ENCODE peak calls at places on chromosomes 11 and 22, in eight cellular contexts. One of them, this sample, is unnamed. For H3K4me1, the result is how much of the 10 kb centered on the place peaks cover.

GRCh38 chr11:95790933-95791247 is 592 bp downstream of the CEP57 start:
- DNase-seq in A549: peak
- DNase-seq in GM12878: peak
- DNase-seq in tibial nerve: peak
- DNase-seq in sigmoid colon: peak
- DNase-seq in stomach: peak
- DNase-seq in suprapubic skin: peak
- DNase-seq in esophagus muscularis mucosa: no peak
- DNase-seq in this sample: peak

GRCh38 chr11:65417221-65417701 is 5.3 kb upstream of the NEAT1 start:
- DNase-seq in suprapubic skin: peak
- DNase-seq in GM12878: no peak
- DNase-seq in sigmoid colon: peak
- DNase-seq in tibial nerve: peak
- DNase-seq in stomach: peak
- DNase-seq in esophagus muscularis mucosa: no peak
- DNase-seq in A549: no peak
- DNase-seq in this sample: no peak

GRCh38 chr11:82494988-82495432 is 238.7 kb downstream of the FAM181B start:
- DNase-seq in A549: peak
- DNase-seq in esophagus muscularis mucosa: no peak
- DNase-seq in stomach: no peak
- DNase-seq in tibial nerve: no peak
- DNase-seq in GM12878: no peak
- DNase-seq in sigmoid colon: no peak
- DNase-seq in suprapubic skin: no peak
- DNase-seq in this sample: no peak

GRCh38 chr22:45270095-45271020 is 14.4 kb upstream of the UPK3A start:
- DNase-seq in A549: no peak
- DNase-seq in stomach: no peak
- DNase-seq in GM12878: no peak
- DNase-seq in esophagus muscularis mucosa: no peak
- DNase-seq in suprapubic skin: no peak
- DNase-seq in sigmoid colon: no peak
- DNase-seq in tibial nerve: no peak
- DNase-seq in this sample: no peak

GRCh38 chr11:2798951-2799761 is 86.4 kb downstream of the CDKN1C start:
- DNase-seq in tibial nerve: no peak
- DNase-seq in A549: no peak
- DNase-seq in suprapubic skin: peak
- DNase-seq in sigmoid colon: no peak
- DNase-seq in stomach: peak
- DNase-seq in GM12878: no peak
- DNase-seq in esophagus muscularis mucosa: no peak
- DNase-seq in this sample: peak

GRCh38 chr11:33178443-33179154 is 17.3 kb upstream of the CSTF3 start:
- DNase-seq in stomach: no peak
- DNase-seq in GM12878: no peak
- DNase-seq in tibial nerve: no peak
- DNase-seq in suprapubic skin: no peak
- DNase-seq in A549: no peak
- DNase-seq in sigmoid colon: no peak
- DNase-seq in esophagus muscularis mucosa: no peak
- DNase-seq in this sample: no peak

GRCh38 chr11:69040051-69040450 is 8.7 kb upstream of the TPCN2 start:
- DNase-seq in tibial nerve: no peak
- DNase-seq in sigmoid colon: no peak
- DNase-seq in A549: no peak
- DNase-seq in esophagus muscularis mucosa: no peak
- DNase-seq in suprapubic skin: no peak
- DNase-seq in GM12878: no peak
- DNase-seq in stomach: no peak
- DNase-seq in this sample: no peak

GRCh38 chr11:1694064-1694845 is 2.7 kb upstream of the KRTAP5-6 start:
- DNase-seq in stomach: peak
- DNase-seq in sigmoid colon: peak
- DNase-seq in tibial nerve: peak
- DNase-seq in A549: peak
- DNase-seq in suprapubic skin: peak
- DNase-seq in esophagus muscularis mucosa: peak
- DNase-seq in GM12878: no peak
- DNase-seq in this sample: peak

GRCh38 chr22:46103181-46103580 is 47.1 kb upstream of the PPARA start:
- DNase-seq in suprapubic skin: no peak
- DNase-seq in A549: no peak
- DNase-seq in sigmoid colon: no peak
- DNase-seq in esophagus muscularis mucosa: no peak
- DNase-seq in tibial nerve: no peak
- DNase-seq in GM12878: no peak
- DNase-seq in stomach: no peak
- DNase-seq in this sample: no peak

GRCh38 chr11:103652013-103652412 is 384.4 kb upstream of the DDI1 start:
- DNase-seq in GM12878: no peak
- DNase-seq in sigmoid colon: no peak
- DNase-seq in A549: no peak
- DNase-seq in suprapubic skin: no peak
- DNase-seq in stomach: no peak
- DNase-seq in tibial nerve: no peak
- DNase-seq in esophagus muscularis mucosa: no peak
- DNase-seq in this sample: no peak

GRCh38 chr11:46490576-46491100 is 99.1 kb upstream of the CHRM4 start:
- DNase-seq in esophagus muscularis mucosa: no peak
- DNase-seq in suprapubic skin: no peak
- DNase-seq in tibial nerve: no peak
- DNase-seq in A549: no peak
- DNase-seq in GM12878: no peak
- DNase-seq in sigmoid colon: no peak
- DNase-seq in stomach: no peak
- DNase-seq in this sample: no peak

GRCh38 chr11:2268911-2269600 is 1.3 kb downstream of the ASCL2 start:
- DNase-seq in esophagus muscularis mucosa: peak
- DNase-seq in tibial nerve: peak
- DNase-seq in stomach: peak
- DNase-seq in sigmoid colon: no peak
- DNase-seq in A549: no peak
- DNase-seq in GM12878: no peak
- DNase-seq in suprapubic skin: peak
- DNase-seq in this sample: peak

GRCh38 chr11:8732748-8733241 is 50.2 kb downstream of the RPL27A start:
- DNase-seq in suprapubic skin: no peak
- DNase-seq in tibial nerve: no peak
- DNase-seq in esophagus muscularis mucosa: no peak
- DNase-seq in GM12878: no peak
- DNase-seq in stomach: peak
- DNase-seq in A549: no peak
- DNase-seq in sigmoid colon: peak
- DNase-seq in this sample: peak

GRCh38 chr11:2778630-2779498 is 79.1 kb upstream of the KCNQ1OT1 start:
- DNase-seq in sigmoid colon: peak
- DNase-seq in suprapubic skin: peak
- DNase-seq in stomach: peak
- DNase-seq in esophagus muscularis mucosa: peak
- DNase-seq in GM12878: no peak
- DNase-seq in A549: peak
- DNase-seq in tibial nerve: peak
- DNase-seq in this sample: peak

GRCh38 chr11:19263333-19263732 is 22.6 kb upstream of the E2F8 start:
- DNase-seq in stomach: no peak
- DNase-seq in suprapubic skin: no peak
- DNase-seq in A549: no peak
- DNase-seq in esophagus muscularis mucosa: no peak
- DNase-seq in tibial nerve: no peak
- DNase-seq in GM12878: no peak
- DNase-seq in sigmoid colon: no peak
- DNase-seq in this sample: no peak

GRCh38 chr11:2675540-2675939 is 24.3 kb downstream of the KCNQ1OT1 start:
- DNase-seq in A549: no peak
- DNase-seq in stomach: no peak
- DNase-seq in GM12878: no peak
- DNase-seq in esophagus muscularis mucosa: no peak
- DNase-seq in tibial nerve: no peak
- DNase-seq in sigmoid colon: peak
- DNase-seq in suprapubic skin: peak
- DNase-seq in this sample: no peak

GRCh38 chr11:35615911-35616900 is 2.1 kb upstream of the FJX1 start:
- DNase-seq in GM12878: no peak
- DNase-seq in stomach: no peak
- DNase-seq in tibial nerve: peak
- DNase-seq in suprapubic skin: no peak
- DNase-seq in A549: peak
- DNase-seq in sigmoid colon: no peak
- DNase-seq in esophagus muscularis mucosa: no peak
- DNase-seq in this sample: no peak

GRCh38 chr11:84437129-84438123 is 1151.3 kb upstream of the CCDC90B start:
- DNase-seq in esophagus muscularis mucosa: no peak
- DNase-seq in stomach: peak
- DNase-seq in suprapubic skin: peak
- DNase-seq in tibial nerve: no peak
- DNase-seq in A549: peak
- DNase-seq in GM12878: peak
- DNase-seq in sigmoid colon: no peak
- DNase-seq in this sample: no peak

GRCh38 chr11:87425943-87426342 is 388.2 kb downstream of the TMEM135 start:
- DNase-seq in esophagus muscularis mucosa: no peak
- DNase-seq in sigmoid colon: no peak
- DNase-seq in A549: no peak
- DNase-seq in suprapubic skin: no peak
- DNase-seq in tibial nerve: no peak
- DNase-seq in stomach: no peak
- DNase-seq in GM12878: no peak
- DNase-seq in this sample: no peak

GRCh38 chr11:57213282-57214086 is 23.6 kb downstream of the APLNR start:
- DNase-seq in suprapubic skin: no peak
- DNase-seq in A549: no peak
- DNase-seq in sigmoid colon: no peak
- DNase-seq in GM12878: no peak
- DNase-seq in stomach: no peak
- DNase-seq in tibial nerve: no peak
- DNase-seq in esophagus muscularis mucosa: no peak
- DNase-seq in this sample: no peak

GRCh38 chr11:77403228-77403627 is 70.7 kb downstream of the PAK1 start:
- DNase-seq in stomach: no peak
- DNase-seq in suprapubic skin: no peak
- DNase-seq in GM12878: no peak
- DNase-seq in esophagus muscularis mucosa: no peak
- DNase-seq in A549: no peak
- DNase-seq in sigmoid colon: no peak
- DNase-seq in tibial nerve: no peak
- DNase-seq in this sample: no peak
- H3K27ac ChIP-seq in stomach: no peak
- H3K27ac ChIP-seq in suprapubic skin: no peak
- H3K27ac ChIP-seq in GM12878: no peak
- H3K27ac ChIP-seq in esophagus muscularis mucosa: no peak
- H3K27ac ChIP-seq in A549: no peak
- H3K27ac ChIP-seq in sigmoid colon: no peak
- H3K27ac ChIP-seq in tibial nerve: no peak
- H3K27ac ChIP-seq in this sample: no peak

GRCh38 chr22:31628362-31628761 is 33.7 kb downstream of the PISD start:
- DNase-seq in sigmoid colon: no peak
- DNase-seq in GM12878: no peak
- DNase-seq in suprapubic skin: no peak
- DNase-seq in tibial nerve: no peak
- DNase-seq in A549: no peak
- DNase-seq in esophagus muscularis mucosa: no peak
- DNase-seq in stomach: no peak
- DNase-seq in this sample: no peak

GRCh38 chr22:31629741-31630184 is 32.3 kb downstream of the PISD start:
- DNase-seq in esophagus muscularis mucosa: no peak
- DNase-seq in sigmoid colon: no peak
- DNase-seq in GM12878: no peak
- DNase-seq in tibial nerve: no peak
- DNase-seq in suprapubic skin: no peak
- DNase-seq in A549: no peak
- DNase-seq in stomach: no peak
- DNase-seq in this sample: no peak

GRCh38 chr22:31628969-31629723 is 32.9 kb downstream of the PISD start:
- DNase-seq in GM12878: no peak
- DNase-seq in tibial nerve: no peak
- DNase-seq in stomach: no peak
- DNase-seq in sigmoid colon: no peak
- DNase-seq in esophagus muscularis mucosa: no peak
- DNase-seq in suprapubic skin: no peak
- DNase-seq in A549: no peak
- DNase-seq in this sample: no peak

GRCh38 chr22:31631381-31631780 is 30.6 kb downstream of the PISD start:
- DNase-seq in GM12878: no peak
- DNase-seq in tibial nerve: no peak
- DNase-seq in stomach: no peak
- DNase-seq in sigmoid colon: no peak
- DNase-seq in suprapubic skin: no peak
- DNase-seq in esophagus muscularis mucosa: no peak
- DNase-seq in A549: no peak
- DNase-seq in this sample: no peak

GRCh38 chr22:31630331-31631329 is 31.4 kb downstream of the PISD start:
- DNase-seq in stomach: peak
- DNase-seq in suprapubic skin: peak
- DNase-seq in GM12878: no peak
- DNase-seq in sigmoid colon: peak
- DNase-seq in esophagus muscularis mucosa: peak
- DNase-seq in A549: peak
- DNase-seq in tibial nerve: peak
- DNase-seq in this sample: peak
- H3K4me1 ChIP-seq in stomach: half or more
- H3K4me1 ChIP-seq in suprapubic skin: half or more
- H3K4me1 ChIP-seq in GM12878: under half
- H3K4me1 ChIP-seq in sigmoid colon: half or more
- H3K4me1 ChIP-seq in esophagus muscularis mucosa: half or more
- H3K4me1 ChIP-seq in A549: under half
- H3K4me1 ChIP-seq in tibial nerve: half or more
- H3K4me1 ChIP-seq in this sample: under half

DNA sequence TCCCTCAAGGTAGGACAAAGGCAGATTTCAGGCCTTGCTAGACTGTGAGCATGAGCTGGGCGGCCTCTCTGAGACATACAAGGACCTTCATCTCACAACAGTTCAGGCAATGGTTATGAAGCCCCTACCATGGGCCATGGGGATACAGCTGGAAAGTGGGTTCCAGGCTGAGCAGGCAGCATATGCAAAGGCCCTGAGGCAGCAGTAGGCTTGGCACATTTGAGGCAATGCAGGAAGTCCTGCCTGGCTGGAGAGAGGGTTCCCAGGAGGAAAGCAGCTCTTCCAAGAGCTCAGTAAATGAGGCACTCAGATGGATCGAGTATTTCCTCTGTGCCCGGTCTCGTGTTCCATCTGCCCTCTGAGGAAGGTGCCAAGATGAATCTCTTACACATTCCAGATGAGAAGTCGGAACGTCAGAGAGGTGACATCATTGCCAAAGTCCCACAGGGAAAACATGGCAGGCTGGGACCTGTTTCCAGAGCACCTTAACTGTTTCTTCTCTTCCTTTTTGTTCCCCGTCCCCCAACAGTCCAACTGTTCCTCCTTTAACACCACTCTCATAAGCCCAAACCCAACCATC is 388.6 kb downstream of the MN1 start:
- DNase-seq in A549: no peak
- DNase-seq in suprapubic skin: no peak
- DNase-seq in tibial nerve: no peak
- DNase-seq in GM12878: no peak
- DNase-seq in stomach: no peak
- DNase-seq in esophagus muscularis mucosa: no peak
- DNase-seq in sigmoid colon: no peak
- DNase-seq in this sample: no peak
- TF ChIP-seq EP300 in A549: no peak
- TF ChIP-seq EP300 in suprapubic skin: no peak
- TF ChIP-seq EP300 in tibial nerve: no peak
- TF ChIP-seq EP300 in GM12878: no peak
- TF ChIP-seq EP300 in stomach: no peak
- TF ChIP-seq EP300 in esophagus muscularis mucosa: no peak
- TF ChIP-seq EP300 in sigmoid colon: no peak
- TF ChIP-seq EP300 in this sample: no peak

GRCh38 chr22:40542821-40543540 is 93.5 kb downstream of the MRTFA start:
- DNase-seq in A549: no peak
- DNase-seq in tibial nerve: no peak
- DNase-seq in esophagus muscularis mucosa: no peak
- DNase-seq in suprapubic skin: no peak
- DNase-seq in sigmoid colon: no peak
- DNase-seq in GM12878: no peak
- DNase-seq in stomach: no peak
- DNase-seq in this sample: no peak
- H3K27ac ChIP-seq in A549: peak
- H3K27ac ChIP-seq in tibial nerve: no peak
- H3K27ac ChIP-seq in esophagus muscularis mucosa: no peak
- H3K27ac ChIP-seq in suprapubic skin: no peak
- H3K27ac ChIP-seq in sigmoid colon: no peak
- H3K27ac ChIP-seq in GM12878: no peak
- H3K27ac ChIP-seq in stomach: no peak
- H3K27ac ChIP-seq in this sample: no peak

This sample was measured in ovary.